ENCODE peak calls at places on chromosome 22, in six cellular contexts. E is body of pancreas, U is osteoblast, H is heart left ventricle, C is mesenchymal stem cell, D is endothelial cell of umbilical vein. I is an unnamed sample.

GRCh38 chr22:31603081-31603525 is 58.9 kb downstream of the PISD start:
- DNase-seq in U (no peak), C (no peak), H (no peak), D (no peak), E (no peak), I (no peak)

GRCh38 chr22:23784215-23784732 is 2.5 kb upstream of the SMARCB1 start:
- DNase-seq in D (no peak), C (peak; percentile 67), U (peak; percentile 94), E (peak; percentile 34), H (no peak), I (peak; percentile 46)

GRCh38 chr22:25563757-25564319 is 637 bp upstream of the GRK3 start:
- DNase-seq in D (peak; percentile 7), E (peak; percentile 67), U (no peak), C (peak; percentile 31), H (peak; percentile 27), I (no peak)

GRCh38 chr22:48784701-48785503 is 1042.8 kb downstream of the BRD1 start:
- DNase-seq in D (no peak), U (no peak), E (no peak), C (no peak), H (no peak), I (no peak)

GRCh38 chr22:33188316-33188715 is 130.1 kb upstream of the SYN3 start:
- DNase-seq in C (no peak), U (peak; percentile 1), D (no peak), E (no peak), H (no peak), I (no peak)

GRCh38 chr22:48442663-48443062 is 1385.0 kb downstream of the BRD1 start:
- DNase-seq in U (no peak), H (no peak), E (no peak), C (no peak), D (no peak), I (no peak)

GRCh38 chr22:40491990-40492631 is 121.7 kb downstream of the SGSM3 start:
- DNase-seq in U (no peak), D (no peak), H (peak; percentile 32), C (peak; percentile 82), E (no peak), I (no peak)

GRCh38 chr22:30742291-30743256 is 47.9 kb downstream of the OSBP2 start:
- DNase-seq in D (no peak), C (no peak), E (no peak), H (no peak), U (peak; percentile 73), I (no peak)

GRCh38 chr22:31945478-31945815 is 1.1 kb downstream of the YWHAH start:
- DNase-seq in C (no peak), H (no peak), E (no peak), U (no peak), D (no peak), I (peak; percentile 32)

DNA sequence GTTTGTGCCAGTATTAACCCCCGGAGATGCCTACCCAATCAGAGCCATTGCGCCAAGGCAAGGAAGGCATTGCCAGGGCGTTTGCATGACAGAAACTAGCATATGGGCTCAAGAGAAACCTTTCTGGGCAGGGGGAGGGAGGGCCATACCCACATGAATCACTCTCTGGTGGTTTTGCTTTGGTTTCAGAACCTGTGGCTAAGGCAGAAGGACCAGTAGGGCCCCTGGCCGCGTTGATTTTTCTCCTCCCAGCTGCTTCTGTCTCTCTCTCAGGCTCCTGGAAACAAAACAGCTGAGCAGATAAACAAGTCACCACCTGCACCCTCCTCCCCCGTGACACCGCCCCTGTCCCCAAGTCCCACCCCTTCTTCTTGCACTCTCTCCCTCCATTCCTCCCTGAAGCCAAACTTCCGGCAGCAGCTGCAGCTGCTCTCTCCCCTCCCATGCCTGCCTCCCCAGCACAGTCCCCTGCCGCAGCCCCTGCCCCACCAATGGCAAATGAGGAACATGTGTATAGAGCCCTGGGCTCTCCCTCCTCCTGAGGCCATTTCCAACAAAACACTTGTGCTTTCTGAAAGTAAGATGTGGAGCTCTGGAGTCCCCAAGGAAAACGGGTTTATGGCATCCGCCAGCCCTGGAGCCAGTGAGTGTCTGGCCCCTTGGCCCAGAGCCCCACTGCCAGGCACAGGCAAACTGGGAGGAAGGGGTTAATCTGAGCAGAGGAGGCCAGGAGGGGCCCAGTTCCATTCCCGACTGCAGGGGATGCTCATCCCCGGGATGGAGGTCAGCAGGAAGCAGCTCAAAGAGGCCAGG is 39.0 kb upstream of the ADA2 start:
- DNase-seq in D (no peak), E (peak; percentile 93), C (peak; percentile 33), H (peak; percentile 62), U (peak; percentile 56), I (peak; percentile 78)
- H3K4me3 ChIP-seq in D (no peak overlapping the region), E (no peak overlapping the region), C (no peak overlapping the region), H (peak overlapping the region; percentile 9), U (no peak overlapping the region), I (no peak overlapping the region)

DNA sequence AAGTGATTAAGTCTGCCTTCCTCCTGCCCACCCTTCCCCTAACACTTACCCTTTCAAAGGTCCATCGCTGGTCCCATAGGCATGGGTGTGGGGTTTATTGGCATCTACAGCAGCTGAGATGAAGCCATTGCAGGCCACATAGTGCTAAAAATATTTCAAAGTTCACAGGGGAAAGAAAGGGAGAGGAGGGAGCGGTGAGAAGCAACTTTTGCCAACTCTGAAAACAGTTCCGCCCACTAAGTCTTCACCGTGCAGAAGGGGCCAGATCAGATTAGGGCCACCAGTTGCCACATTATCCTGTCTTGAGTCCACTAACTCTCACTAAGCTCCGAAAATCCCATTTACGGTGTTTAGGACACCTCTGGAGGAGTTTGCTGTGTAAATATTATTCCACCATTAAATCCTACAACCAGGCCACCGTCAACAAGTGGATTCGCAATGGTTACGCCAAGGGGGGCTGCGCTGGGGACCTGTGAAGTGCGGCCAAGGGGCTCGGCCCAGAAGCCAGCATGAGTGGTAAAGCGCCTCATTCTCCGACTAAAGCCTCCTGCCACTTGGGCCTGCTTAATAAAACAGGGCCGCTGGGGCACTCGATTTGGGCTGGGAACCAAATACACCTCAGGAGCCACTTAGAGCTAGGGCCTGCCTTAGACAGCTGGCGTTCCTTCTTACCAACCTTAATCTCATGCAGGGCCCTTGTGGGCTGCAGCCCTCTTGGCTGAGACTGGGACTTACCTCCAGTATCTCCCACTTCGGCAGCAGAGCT is 534.9 kb downstream of the MIAT start:
- DNase-seq in H (no peak), E (no peak), C (no peak), U (peak; percentile 85), D (no peak), I (no peak)
- H3K27me3 ChIP-seq in H (no peaks in the 10 kb centered on the region), E (no peaks in the 10 kb centered on the region), C (peaks cover 76% of the 10 kb centered on the region), U (peaks cover 10% of the 10 kb centered on the region), D (peaks cover 5% of the 10 kb centered on the region), I (no peaks in the 10 kb centered on the region)

DNA sequence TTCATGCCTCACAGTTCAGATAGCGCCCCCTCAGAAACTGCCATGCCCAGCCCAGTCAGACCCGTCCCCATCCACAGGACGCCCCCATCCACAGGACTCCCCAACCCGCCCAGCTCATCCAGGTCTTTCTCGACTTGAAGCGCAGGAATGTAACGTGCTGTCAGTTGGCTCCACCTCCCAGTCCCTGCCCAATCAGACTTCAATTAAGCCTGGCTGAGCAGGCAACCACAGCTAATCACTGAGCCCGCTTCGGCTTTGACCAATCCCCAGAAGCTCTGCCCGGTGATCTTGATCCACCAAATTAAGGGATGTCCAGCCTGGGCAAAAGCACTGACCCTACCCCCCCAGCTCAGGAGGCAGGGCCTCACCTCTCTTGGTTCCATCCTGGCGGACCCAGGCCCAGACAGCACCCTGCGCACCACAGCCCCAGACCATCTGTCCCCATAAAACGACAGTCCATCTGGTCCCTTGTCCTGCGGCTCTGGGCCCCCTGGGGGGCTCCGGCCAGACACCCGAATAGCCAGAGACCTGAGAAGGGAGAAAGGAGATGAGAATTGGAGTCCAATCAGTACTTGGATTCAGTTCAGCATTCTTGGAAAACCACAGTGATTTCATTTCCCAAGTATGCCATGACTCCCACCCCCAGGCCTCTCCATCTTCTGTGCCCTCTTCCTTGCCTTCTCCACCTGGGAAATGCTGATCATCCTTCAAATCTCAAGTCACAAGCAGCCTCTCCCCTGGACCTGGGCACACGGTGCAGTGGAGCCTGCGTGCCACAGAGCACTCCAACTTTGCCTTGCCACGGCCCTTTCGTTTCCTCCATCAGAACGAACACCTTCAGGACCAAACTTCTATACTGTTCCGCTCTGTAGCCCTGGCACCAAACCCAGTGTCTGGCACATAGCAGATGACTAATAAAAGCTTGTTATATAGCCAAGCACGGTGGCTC is 10.7 kb upstream of the MFNG start:
- DNase-seq in C (peak; percentile 76), D (peak; percentile 70), E (no peak), H (no peak), U (peak; percentile 99), I (no peak)
- H3K27ac ChIP-seq in C (peak overlapping the region; percentile 92), D (peak overlapping the region; percentile 77), E (no peak overlapping the region), H (no peak overlapping the region), U (peak overlapping the region; percentile 80), I (no peak overlapping the region)

DNA sequence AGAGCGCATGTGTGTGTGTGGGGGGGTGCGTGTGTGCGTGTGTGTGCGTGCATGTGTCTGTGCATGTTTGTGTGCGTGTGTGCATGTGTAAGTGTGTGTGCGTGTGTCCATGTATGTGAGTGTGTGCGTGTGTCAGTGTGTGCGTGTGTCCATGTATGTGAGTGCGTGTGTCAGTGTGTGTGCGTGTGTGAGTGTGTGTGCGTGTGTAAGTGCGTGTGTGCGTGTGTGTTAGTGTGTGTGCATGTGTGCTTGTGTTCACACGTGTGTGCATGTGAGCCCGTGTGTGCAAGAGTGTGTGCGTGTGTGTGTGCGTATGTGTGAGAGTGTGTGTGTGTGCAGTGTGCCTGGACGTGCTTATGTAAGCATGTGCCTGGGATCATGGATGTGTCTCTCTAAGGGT is 14.7 kb upstream of the APOL6 start:
- DNase-seq in D (no peak), U (no peak), E (no peak), H (no peak), C (no peak), I (no peak)
- H3K4me3 ChIP-seq in D (no peak overlapping the region), U (no peak overlapping the region), E (no peak overlapping the region), H (no peak overlapping the region), C (no peak overlapping the region), I (no peak overlapping the region)

GRCh38 chr22:22717723-22718122 is 73.3 kb downstream of the GGTLC2 start:
- DNase-seq in D (no peak), E (no peak), U (peak; percentile 35), C (no peak), H (no peak), I (no peak)
- H3K27me3 ChIP-seq in D (peaks cover 7% of the 10 kb centered on the region), E (no peaks in the 10 kb centered on the region), U (no peaks in the 10 kb centered on the region), C (peaks cover 23% of the 10 kb centered on the region), H (no peaks in the 10 kb centered on the region), I (no peaks in the 10 kb centered on the region)